ENCODE peak calls at places on chromosomes 13 and 19, in seven cellular contexts. W is mammary epithelial cell; R is CD8-positive, alpha-beta T cell; L is body of pancreas; O is cardiac muscle cell; C is PC-9; S is uterus. G is an unnamed sample.

GRCh38 chr13:96822900-96823299 is 171.4 kb downstream of the OXGR1 start:
- DNase-seq in S (no peak), L (peak; percentile 26), C (no peak), R (no peak), W (peak; percentile 21), O (peak; percentile 7), G (no peak)

GRCh38 chr13:98970293-98970692 is 7.6 kb downstream of the DOCK9 start:
- DNase-seq in W (no peak), O (no peak), C (no peak), L (no peak), R (no peak), S (no peak), G (no peak)

GRCh38 chr13:50290186-50290585 is 274.9 kb downstream of the KCNRG start:
- DNase-seq in R (no peak), C (no peak), S (no peak), W (no peak), O (no peak), L (no peak), G (no peak)

GRCh38 chr19:38793186-38793585 is 4.2 kb downstream of the LGALS7B start:
- DNase-seq in C (peak; percentile 41), O (peak; percentile 59), W (peak; percentile 74), S (no peak), R (no peak), L (no peak), G (no peak)

GRCh38 chr13:95533545-95534135 is 18.9 kb upstream of the CLDN10 start:
- DNase-seq in C (no peak), R (no peak), S (no peak), L (peak; percentile 63), O (no peak), W (no peak), G (no peak)

GRCh38 chr13:110017379-110017778 is 231.0 kb upstream of the IRS2 start:
- DNase-seq in O (peak; percentile 92), C (peak; percentile 69), R (no peak), W (peak; percentile 86), L (peak; percentile 44), S (no peak), G (no peak)

GRCh38 chr19:43207991-43208390 is 2.6 kb upstream of the PSG4 start:
- DNase-seq in C (no peak), R (no peak), O (no peak), L (no peak), S (no peak), W (no peak), G (no peak)

GRCh38 chr13:50387124-50387581 is 371.9 kb downstream of the KCNRG start:
- DNase-seq in O (no peak), R (peak; percentile 44), C (peak; percentile 45), W (no peak), L (peak; percentile 54), S (peak; percentile 47), G (no peak)

GRCh38 chr13:79637086-79637763 is 156.3 kb downstream of the NDFIP2 start:
- DNase-seq in W (no peak), L (peak; percentile 46), S (peak; percentile 22), O (peak; percentile 88), C (no peak), R (no peak), G (no peak)

GRCh38 chr13:26074706-26075105 is 22.9 kb upstream of the SHISA2 start:
- DNase-seq in S (no peak), O (peak; percentile 34), L (no peak), W (peak; percentile 31), C (peak; percentile 0), R (no peak), G (no peak)

GRCh38 chr13:26075498-26075897 is 23.7 kb upstream of the SHISA2 start:
- DNase-seq in W (no peak), L (no peak), O (no peak), S (no peak), C (no peak), R (no peak), G (no peak)
- TF ChIP-seq CTCF in W (no peak), L (no peak), O (no peak), S (no peak), C (no peak), R (no peak), G (no peak)

GRCh38 chr19:34273121-34273845 is 18.9 kb downstream of the GARRE1 start:
- DNase-seq in L (no peak), R (no peak), W (no peak), C (no peak), S (no peak), O (no peak), G (no peak)

GRCh38 chr19:34274827-34275625 is 20.7 kb downstream of the GARRE1 start:
- DNase-seq in O (peak; percentile 93), L (no peak), S (no peak), R (no peak), W (peak; percentile 59), C (no peak), G (no peak)

GRCh38 chr19:34275705-34276104 is 21.4 kb downstream of the GARRE1 start:
- DNase-seq in O (no peak), C (no peak), L (no peak), S (no peak), W (no peak), R (no peak), G (no peak)

GRCh38 chr19:34276614-34277013 is 22.3 kb downstream of the GARRE1 start:
- DNase-seq in W (peak; percentile 31), L (peak; percentile 27), O (no peak), R (no peak), S (no peak), C (no peak), G (no peak)

DNA sequence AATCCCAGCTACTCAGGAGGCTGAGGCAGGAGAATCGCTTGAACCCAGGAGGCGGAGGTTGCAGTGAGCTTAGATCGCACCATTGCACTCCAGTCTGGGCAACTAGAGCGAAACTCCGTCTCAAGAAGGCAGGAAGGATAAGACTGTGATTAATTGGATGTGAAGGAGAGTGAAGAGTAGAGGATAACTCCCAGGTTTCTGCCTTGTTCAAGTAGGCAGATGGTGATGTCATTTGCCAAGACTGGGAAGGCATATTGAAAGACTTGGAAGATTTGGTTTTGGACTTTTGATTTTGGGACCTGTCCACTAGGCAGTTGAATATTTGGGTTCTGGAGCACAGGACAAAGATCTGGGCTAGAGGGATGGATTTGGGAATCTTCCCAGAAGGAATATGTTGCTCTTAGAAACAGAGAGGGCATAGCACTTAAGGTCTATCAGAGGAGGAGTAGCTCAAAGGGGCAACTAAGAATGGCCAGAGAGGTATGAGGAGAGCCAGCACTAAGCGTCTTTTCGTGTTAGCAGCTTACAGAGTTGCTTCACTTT is 20.0 kb downstream of the GARRE1 start:
- DNase-seq in O (peak; percentile 51), L (no peak), S (no peak), R (no peak), C (no peak), W (no peak), G (no peak)
- H3K27ac ChIP-seq in O (no peak overlapping the region), L (peak overlapping the region; percentile 1), S (peak overlapping the region; percentile 52), R (no peak overlapping the region), C (peak overlapping the region; percentile 20), W (peak overlapping the region; percentile 36), G (peak overlapping the region; percentile 50)

GRCh38 chr19:6826281-6826920 is 53.9 kb downstream of the VAV1 start:
- DNase-seq in L (no peak), O (no peak), R (no peak), S (no peak), C (no peak), W (no peak), G (no peak)

GRCh38 chr19:6832412-6832811 is 55.0 kb upstream of the ADGRE1 start:
- DNase-seq in S (no peak), L (no peak), R (no peak), O (no peak), C (no peak), W (no peak), G (no peak)

GRCh38 chr19:6825076-6825774 is 52.7 kb downstream of the VAV1 start:
- DNase-seq in C (no peak), L (no peak), O (no peak), W (no peak), S (no peak), R (no peak), G (no peak)

GRCh38 chr19:6828698-6829633 is 56.5 kb downstream of the VAV1 start:
- DNase-seq in W (no peak), C (peak; percentile 88), R (peak; percentile 44), O (no peak), L (no peak), S (no peak), G (no peak)

GRCh38 chr19:6828306-6828697 is 55.8 kb downstream of the VAV1 start:
- DNase-seq in R (no peak), L (no peak), W (peak; percentile 16), S (no peak), C (peak; percentile 84), O (no peak), G (no peak)
- H3K4me3 ChIP-seq in R (no peak overlapping the region), L (no peak overlapping the region), W (no peak overlapping the region), S (no peak overlapping the region), C (peak overlapping the region; percentile 73), O (no peak overlapping the region), G (no peak overlapping the region)

GRCh38 chr13:52067237-52067636 is 42.7 kb downstream of the UTP14C start:
- DNase-seq in R (no peak), C (no peak), S (no peak), W (no peak), O (peak; percentile 3), L (no peak), G (no peak)

GRCh38 chr13:52070929-52071523 is 46.5 kb downstream of the UTP14C start:
- DNase-seq in R (peak; percentile 25), O (peak; percentile 48), S (no peak), W (peak; percentile 46), C (no peak), L (no peak), G (no peak)
- TF ChIP-seq CTCF in R (no peak), O (peak; percentile 30), S (no peak), W (peak; percentile 29), C (peak; percentile 46), L (no peak), G (no peak)

GRCh38 chr19:17719730-17720486 is 628 bp downstream of the MAP1S start:
- DNase-seq in L (peak; percentile 79), R (peak; percentile 52), W (peak; percentile 58), S (no peak), O (no peak), C (peak; percentile 80), G (no peak)
- H3K27ac ChIP-seq in L (peak overlapping the region; percentile 50), R (no peak overlapping the region), W (no peak overlapping the region), S (peak overlapping the region; percentile 63), O (no peak overlapping the region), C (no peak overlapping the region), G (peak overlapping the region; percentile 59)

GRCh38 chr19:2462635-2463421 is 6.1 kb upstream of the LMNB2 start:
- DNase-seq in R (no peak), O (peak; percentile 98), C (peak; percentile 59), S (peak; percentile 94), W (peak; percentile 92), L (peak; percentile 86), G (peak; percentile 95)
- H3K4me3 ChIP-seq in R (no peak overlapping the region), O (peak overlapping the region; percentile 28), C (peak overlapping the region; percentile 61), S (peak overlapping the region; percentile 60), W (peak overlapping the region; percentile 69), L (no peak overlapping the region), G (peak overlapping the region; percentile 82)

GRCh38 chr19:17580470-17581000 is 25.1 kb downstream of the COLGALT1 start:
- DNase-seq in L (no peak), R (no peak), O (no peak), W (no peak), C (no peak), S (no peak), G (no peak)
- TF ChIP-seq CTCF in L (no peak), R (no peak), O (no peak), W (peak; percentile 5), C (no peak), S (no peak), G (no peak)